ENCODE peak calls at places on chromosomes 3 and 15, in five cellular contexts. G, U, Y, C and A are unnamed samples.

GRCh38 chr3:86923071-86923476 is 67.9 kb downstream of the VGLL3 start:
- DNase-seq in G (no peak), Y (no peak), C (no peak), U (peak), A (peak)

GRCh38 chr3:167100651-167101050 is 279.4 kb downstream of the ZBBX start:
- DNase-seq in C (no peak), Y (no peak), G (no peak), U (no peak), A (no peak)

GRCh38 chr15:63134245-63134644 is 12.6 kb downstream of the LACTB start:
- DNase-seq in U (no peak), C (no peak), G (no peak), Y (no peak), A (no peak)

GRCh38 chr3:13152826-13153710 is 79.8 kb upstream of the IQSEC1 start:
- DNase-seq in G (no peak), Y (no peak), C (no peak), U (no peak), A (no peak)

GRCh38 chr3:186870421-186871201 is 28.1 kb downstream of the ADIPOQ start:
- DNase-seq in C (no peak), U (no peak), Y (no peak), G (no peak), A (no peak)

GRCh38 chr3:51434746-51435323 is 43.8 kb downstream of the RBM15B start:
- DNase-seq in G (peak), C (no peak), U (peak), Y (peak), A (peak)

GRCh38 chr3:8982509-8982908 is 19.2 kb upstream of the RAD18 start:
- DNase-seq in U (peak), Y (no peak), G (no peak), C (no peak), A (peak)

GRCh38 chr3:139534444-139534812 is 5.1 kb downstream of the RBP1 start:
- DNase-seq in Y (no peak), U (peak), C (no peak), G (no peak), A (peak)

GRCh38 chr15:92839696-92840095 is 60.4 kb upstream of the CHD2 start:
- DNase-seq in C (no peak), G (no peak), U (no peak), Y (no peak), A (no peak)

GRCh38 chr15:34795267-34796081 is at the start of gene ACTC1:
- DNase-seq in G (no peak), Y (no peak), C (no peak), U (peak), A (peak)

GRCh38 chr3:48507256-48508061 is 3.5 kb upstream of the SHISA5 start:
- DNase-seq in G (peak), C (no peak), U (peak), Y (peak), A (peak)

GRCh38 chr3:16183601-16184270 is 9.3 kb downstream of the GALNT15 start:
- DNase-seq in C (no peak), G (no peak), Y (no peak), U (peak), A (peak)

GRCh38 chr15:29216955-29217354 is 52.7 kb downstream of the NSMCE3 start:
- DNase-seq in Y (no peak), C (no peak), G (no peak), U (no peak), A (no peak)

GRCh38 chr15:50883903-50884302 is 24.6 kb upstream of the AP4E1 start:
- DNase-seq in C (no peak), G (no peak), Y (no peak), U (peak), A (peak)

GRCh38 chr15:89803941-89804800 is 10.5 kb downstream of the ANPEP start:
- DNase-seq in G (no peak), C (no peak), Y (no peak), U (no peak), A (no peak)

GRCh38 chr3:156321934-156322333 is 201.6 kb downstream of the KCNAB1 start:
- DNase-seq in U (no peak), Y (no peak), G (no peak), C (no peak), A (no peak)

GRCh38 chr3:12961007-12961725 is 112.1 kb downstream of the IQSEC1 start:
- DNase-seq in U (no peak), G (no peak), C (no peak), Y (no peak), A (no peak)

GRCh38 chr3:94607778-94608177 is 544.9 kb downstream of the NSUN3 start:
- DNase-seq in U (no peak), G (no peak), Y (no peak), C (no peak), A (no peak)

GRCh38 chr15:90188914-90189748 is 12.0 kb upstream of the SEMA4B start:
- DNase-seq in Y (no peak), U (no peak), C (no peak), G (no peak), A (no peak)

GRCh38 chr3:15198686-15199085 is 7.4 kb upstream of the CAPN7 start:
- DNase-seq in U (no peak), C (no peak), Y (no peak), G (no peak), A (no peak)

GRCh38 chr15:31106495-31107300 is 5.2 kb upstream of the TRPM1 start:
- DNase-seq in U (no peak), C (no peak), G (no peak), Y (no peak), A (no peak)

GRCh38 chr3:126212629-126213375 is 32.4 kb upstream of the ALDH1L1 start:
- DNase-seq in Y (no peak), G (no peak), U (peak), C (no peak), A (peak)

GRCh38 chr3:176755552-176755951 is 441.7 kb downstream of the TBL1XR1 start:
- DNase-seq in Y (no peak), G (no peak), U (no peak), C (no peak), A (no peak)

GRCh38 chr3:115533218-115533617 is 90.1 kb upstream of the GAP43 start:
- DNase-seq in U (no peak), G (no peak), Y (no peak), C (no peak), A (no peak)

GRCh38 chr3:169764164-169764452 is 752 bp downstream of the TERC start:
- DNase-seq in C (no peak), G (no peak), U (peak), Y (no peak), A (peak)

GRCh38 chr3:36729204-36730056 is 34.9 kb downstream of the DCLK3 start:
- DNase-seq in U (peak), Y (no peak), C (no peak), G (no peak), A (peak)

GRCh38 chr3:32257641-32258438 is 19.4 kb downstream of the CMTM8 start:
- DNase-seq in U (no peak), G (no peak), Y (no peak), C (no peak), A (no peak)

GRCh38 chr3:179929091-179929529 is 107.6 kb downstream of the PEX5L start:
- DNase-seq in G (peak), U (peak), Y (peak), C (no peak), A (peak)

GRCh38 chr3:12947504-12948369 is 106.4 kb upstream of the RPL32 start:
- DNase-seq in C (no peak), U (peak), Y (no peak), G (no peak), A (peak)

GRCh38 chr3:172307143-172307560 is 141.1 kb downstream of the GHSR start:
- DNase-seq in G (no peak), Y (no peak), C (no peak), U (peak), A (peak)

GRCh38 chr15:59550961-59551360 is 60.6 kb upstream of the GCNT3 start:
- DNase-seq in U (no peak), Y (no peak), C (no peak), G (no peak), A (no peak)

GRCh38 chr3:48470286-48470685 is 23.7 kb downstream of the ATRIP start:
- DNase-seq in C (no peak), U (no peak), Y (no peak), G (no peak), A (no peak)

GRCh38 chr15:60134609-60135008 is 130.5 kb downstream of the FOXB1 start:
- DNase-seq in C (no peak), Y (no peak), U (no peak), G (no peak), A (no peak)

GRCh38 chr3:133865136-133865855 is 30.4 kb downstream of the RAB6B start:
- DNase-seq in U (no peak), G (no peak), C (no peak), Y (no peak), A (no peak)